ENCODE peak calls at places on chromosomes 2 and 18, in ten cellular contexts. One of them, this sample, is unnamed.

GRCh38 chr2:174340400-174341300 is 5.9 kb downstream of the SP9 start:
- DNase-seq in GM23248: no peak
- DNase-seq in upper lobe of right lung: no peak
- DNase-seq in right atrium auricular region: no peak
- DNase-seq in caudate nucleus: no peak
- DNase-seq in heart left ventricle: no peak
- DNase-seq in substantia nigra: no peak
- DNase-seq in left ventricle myocardium inferior: no peak
- DNase-seq in GM23338: peak; percentile 72
- DNase-seq in naive thymus-derived CD4-positive, alpha-beta T cell: no peak
- DNase-seq in this sample: no peak

GRCh38 chr2:16268301-16269000 is 328.1 kb downstream of the MYCN start:
- DNase-seq in GM23248: no peak
- DNase-seq in upper lobe of right lung: no peak
- DNase-seq in right atrium auricular region: no peak
- DNase-seq in caudate nucleus: no peak
- DNase-seq in heart left ventricle: no peak
- DNase-seq in substantia nigra: no peak
- DNase-seq in left ventricle myocardium inferior: no peak
- DNase-seq in GM23338: no peak
- DNase-seq in naive thymus-derived CD4-positive, alpha-beta T cell: no peak
- DNase-seq in this sample: no peak

GRCh38 chr2:232310690-232311089 is 67.9 kb upstream of the ALPP start:
- DNase-seq in GM23248: peak; percentile 13
- DNase-seq in upper lobe of right lung: no peak
- DNase-seq in right atrium auricular region: no peak
- DNase-seq in caudate nucleus: peak; percentile 9
- DNase-seq in heart left ventricle: no peak
- DNase-seq in substantia nigra: no peak
- DNase-seq in left ventricle myocardium inferior: no peak
- DNase-seq in GM23338: no peak
- DNase-seq in naive thymus-derived CD4-positive, alpha-beta T cell: no peak
- DNase-seq in this sample: no peak

GRCh38 chr2:102304711-102305591 is 6.4 kb upstream of the IL1RL1 start:
- DNase-seq in GM23248: no peak
- DNase-seq in upper lobe of right lung: no peak
- DNase-seq in right atrium auricular region: no peak
- DNase-seq in caudate nucleus: no peak
- DNase-seq in heart left ventricle: no peak
- DNase-seq in substantia nigra: no peak
- DNase-seq in left ventricle myocardium inferior: no peak
- DNase-seq in GM23338: no peak
- DNase-seq in naive thymus-derived CD4-positive, alpha-beta T cell: no peak
- DNase-seq in this sample: no peak

GRCh38 chr2:235616846-235617245 is 123.0 kb downstream of the AGAP1 start:
- DNase-seq in GM23248: peak; percentile 79
- DNase-seq in upper lobe of right lung: no peak
- DNase-seq in right atrium auricular region: no peak
- DNase-seq in caudate nucleus: no peak
- DNase-seq in heart left ventricle: no peak
- DNase-seq in substantia nigra: no peak
- DNase-seq in left ventricle myocardium inferior: no peak
- DNase-seq in GM23338: no peak
- DNase-seq in naive thymus-derived CD4-positive, alpha-beta T cell: no peak
- DNase-seq in this sample: no peak

GRCh38 chr2:37635359-37636208 is 35.9 kb downstream of the CDC42EP3 start:
- DNase-seq in GM23248: peak; percentile 92
- DNase-seq in upper lobe of right lung: peak; percentile 67
- DNase-seq in right atrium auricular region: no peak
- DNase-seq in caudate nucleus: no peak
- DNase-seq in heart left ventricle: peak; percentile 44
- DNase-seq in substantia nigra: no peak
- DNase-seq in left ventricle myocardium inferior: no peak
- DNase-seq in GM23338: no peak
- DNase-seq in naive thymus-derived CD4-positive, alpha-beta T cell: peak; percentile 54
- DNase-seq in this sample: no peak

GRCh38 chr2:33598472-33599174 is 476 bp downstream of the FAM98A start:
- DNase-seq in GM23248: peak; percentile 81
- DNase-seq in upper lobe of right lung: no peak
- DNase-seq in right atrium auricular region: peak; percentile 64
- DNase-seq in caudate nucleus: no peak
- DNase-seq in heart left ventricle: peak; percentile 60
- DNase-seq in substantia nigra: peak; percentile 56
- DNase-seq in left ventricle myocardium inferior: no peak
- DNase-seq in GM23338: peak; percentile 47
- DNase-seq in naive thymus-derived CD4-positive, alpha-beta T cell: no peak
- DNase-seq in this sample: no peak

GRCh38 chr2:127128508-127128907 is 21.6 kb upstream of the BIN1 start:
- DNase-seq in GM23248: no peak
- DNase-seq in upper lobe of right lung: peak; percentile 85
- DNase-seq in right atrium auricular region: peak; percentile 57
- DNase-seq in caudate nucleus: no peak
- DNase-seq in heart left ventricle: no peak
- DNase-seq in substantia nigra: peak; percentile 35
- DNase-seq in left ventricle myocardium inferior: no peak
- DNase-seq in GM23338: peak; percentile 88
- DNase-seq in naive thymus-derived CD4-positive, alpha-beta T cell: no peak
- DNase-seq in this sample: no peak

GRCh38 chr18:29605365-29605764 is 1428.4 kb upstream of the CDH2 start:
- DNase-seq in GM23248: no peak
- DNase-seq in upper lobe of right lung: no peak
- DNase-seq in right atrium auricular region: no peak
- DNase-seq in caudate nucleus: no peak
- DNase-seq in heart left ventricle: no peak
- DNase-seq in substantia nigra: no peak
- DNase-seq in left ventricle myocardium inferior: no peak
- DNase-seq in GM23338: no peak
- DNase-seq in naive thymus-derived CD4-positive, alpha-beta T cell: no peak
- DNase-seq in this sample: no peak

GRCh38 chr18:22391571-22392359 is 25.9 kb downstream of the CTAGE1 start:
- DNase-seq in GM23248: peak; percentile 95
- DNase-seq in upper lobe of right lung: no peak
- DNase-seq in right atrium auricular region: no peak
- DNase-seq in caudate nucleus: no peak
- DNase-seq in heart left ventricle: no peak
- DNase-seq in substantia nigra: no peak
- DNase-seq in left ventricle myocardium inferior: no peak
- DNase-seq in GM23338: no peak
- DNase-seq in naive thymus-derived CD4-positive, alpha-beta T cell: no peak
- DNase-seq in this sample: no peak

DNA sequence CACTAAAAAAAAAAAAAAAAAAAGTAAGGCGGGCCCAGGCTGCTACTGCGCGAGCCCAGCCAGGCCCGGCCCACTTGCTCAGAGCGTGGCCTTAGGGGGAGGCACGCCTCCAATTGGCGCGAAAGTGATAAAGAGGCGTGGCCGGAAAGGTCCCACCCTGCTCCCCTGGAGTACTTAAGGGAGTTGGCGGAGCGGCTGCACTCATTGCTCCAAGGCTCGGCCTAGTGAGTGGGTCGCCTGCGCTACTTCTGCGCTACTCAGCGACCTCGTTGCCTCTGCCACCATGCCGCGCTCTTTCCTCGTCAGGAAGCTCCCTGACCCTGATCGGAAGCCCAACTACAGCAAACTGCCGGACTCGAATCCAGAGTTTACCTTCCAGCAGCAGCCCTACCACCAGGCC is 36.9 kb downstream of the UNC80 start:
- DNase-seq in GM23248: no peak
- DNase-seq in upper lobe of right lung: no peak
- DNase-seq in right atrium auricular region: no peak
- DNase-seq in caudate nucleus: no peak
- DNase-seq in heart left ventricle: no peak
- DNase-seq in substantia nigra: no peak
- DNase-seq in left ventricle myocardium inferior: no peak
- DNase-seq in GM23338: no peak
- DNase-seq in naive thymus-derived CD4-positive, alpha-beta T cell: no peak
- DNase-seq in this sample: no peak
- H3K27ac ChIP-seq in GM23248: no peak overlapping the region
- H3K27ac ChIP-seq in upper lobe of right lung: no peak overlapping the region
- H3K27ac ChIP-seq in right atrium auricular region: no peak overlapping the region
- H3K27ac ChIP-seq in caudate nucleus: no peak overlapping the region
- H3K27ac ChIP-seq in heart left ventricle: no peak overlapping the region
- H3K27ac ChIP-seq in substantia nigra: no peak overlapping the region
- H3K27ac ChIP-seq in left ventricle myocardium inferior: no peak overlapping the region
- H3K27ac ChIP-seq in GM23338: no peak overlapping the region
- H3K27ac ChIP-seq in naive thymus-derived CD4-positive, alpha-beta T cell: no peak overlapping the region
- H3K27ac ChIP-seq in this sample: no peak overlapping the region

GRCh38 chr2:68940369-68940768 is 12.3 kb downstream of the GKN2 start:
- DNase-seq in GM23248: no peak
- DNase-seq in upper lobe of right lung: no peak
- DNase-seq in right atrium auricular region: no peak
- DNase-seq in caudate nucleus: no peak
- DNase-seq in heart left ventricle: no peak
- DNase-seq in substantia nigra: no peak
- DNase-seq in left ventricle myocardium inferior: no peak
- DNase-seq in GM23338: no peak
- DNase-seq in naive thymus-derived CD4-positive, alpha-beta T cell: no peak
- DNase-seq in this sample: no peak

GRCh38 chr2:68938938-68939337 is 13.8 kb downstream of the GKN2 start:
- DNase-seq in GM23248: no peak
- DNase-seq in upper lobe of right lung: no peak
- DNase-seq in right atrium auricular region: no peak
- DNase-seq in caudate nucleus: no peak
- DNase-seq in heart left ventricle: no peak
- DNase-seq in substantia nigra: no peak
- DNase-seq in left ventricle myocardium inferior: no peak
- DNase-seq in GM23338: no peak
- DNase-seq in naive thymus-derived CD4-positive, alpha-beta T cell: no peak
- DNase-seq in this sample: no peak

GRCh38 chr2:68942827-68943226 is 9.9 kb downstream of the GKN2 start:
- DNase-seq in GM23248: no peak
- DNase-seq in upper lobe of right lung: no peak
- DNase-seq in right atrium auricular region: no peak
- DNase-seq in caudate nucleus: no peak
- DNase-seq in heart left ventricle: no peak
- DNase-seq in substantia nigra: no peak
- DNase-seq in left ventricle myocardium inferior: no peak
- DNase-seq in GM23338: no peak
- DNase-seq in naive thymus-derived CD4-positive, alpha-beta T cell: no peak
- DNase-seq in this sample: no peak

GRCh38 chr2:68937346-68938055 is 15.2 kb downstream of the GKN2 start:
- DNase-seq in GM23248: peak; percentile 41
- DNase-seq in upper lobe of right lung: no peak
- DNase-seq in right atrium auricular region: no peak
- DNase-seq in caudate nucleus: no peak
- DNase-seq in heart left ventricle: no peak
- DNase-seq in substantia nigra: no peak
- DNase-seq in left ventricle myocardium inferior: no peak
- DNase-seq in GM23338: no peak
- DNase-seq in naive thymus-derived CD4-positive, alpha-beta T cell: no peak
- DNase-seq in this sample: no peak

GRCh38 chr2:68939962-68940361 is 12.7 kb downstream of the GKN2 start:
- DNase-seq in GM23248: no peak
- DNase-seq in upper lobe of right lung: no peak
- DNase-seq in right atrium auricular region: no peak
- DNase-seq in caudate nucleus: no peak
- DNase-seq in heart left ventricle: no peak
- DNase-seq in substantia nigra: no peak
- DNase-seq in left ventricle myocardium inferior: no peak
- DNase-seq in GM23338: no peak
- DNase-seq in naive thymus-derived CD4-positive, alpha-beta T cell: no peak
- DNase-seq in this sample: no peak
- H3K27ac ChIP-seq in GM23248: no peak overlapping the region
- H3K27ac ChIP-seq in upper lobe of right lung: no peak overlapping the region
- H3K27ac ChIP-seq in right atrium auricular region: no peak overlapping the region
- H3K27ac ChIP-seq in caudate nucleus: no peak overlapping the region
- H3K27ac ChIP-seq in heart left ventricle: no peak overlapping the region
- H3K27ac ChIP-seq in substantia nigra: no peak overlapping the region
- H3K27ac ChIP-seq in left ventricle myocardium inferior: no peak overlapping the region
- H3K27ac ChIP-seq in GM23338: no peak overlapping the region
- H3K27ac ChIP-seq in naive thymus-derived CD4-positive, alpha-beta T cell: no peak overlapping the region
- H3K27ac ChIP-seq in this sample: no peak overlapping the region

DNA sequence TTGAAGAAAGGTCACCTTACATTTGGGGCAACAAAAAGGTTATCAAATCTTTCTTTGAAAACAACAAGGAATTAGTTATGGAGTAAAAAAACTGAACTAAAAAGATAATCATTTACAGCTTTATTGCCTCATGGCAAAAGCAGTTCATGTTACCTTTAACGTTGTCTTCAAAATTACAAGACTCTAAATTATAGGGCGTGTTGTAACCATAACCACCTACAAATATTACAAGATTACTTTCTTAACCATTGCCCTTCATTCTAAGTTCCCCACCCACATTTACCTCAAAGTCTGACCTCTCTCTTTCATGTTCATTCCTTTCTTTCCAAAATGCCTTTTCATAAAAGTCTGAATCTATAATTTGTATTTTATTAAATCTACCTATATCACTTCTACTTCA is 74.6 kb upstream of the LRATD1 start:
- DNase-seq in GM23248: no peak
- DNase-seq in upper lobe of right lung: no peak
- DNase-seq in right atrium auricular region: no peak
- DNase-seq in caudate nucleus: no peak
- DNase-seq in heart left ventricle: no peak
- DNase-seq in substantia nigra: no peak
- DNase-seq in left ventricle myocardium inferior: no peak
- DNase-seq in GM23338: no peak
- DNase-seq in naive thymus-derived CD4-positive, alpha-beta T cell: no peak
- DNase-seq in this sample: no peak
- H3K27ac ChIP-seq in GM23248: no peak overlapping the region
- H3K27ac ChIP-seq in upper lobe of right lung: no peak overlapping the region
- H3K27ac ChIP-seq in right atrium auricular region: no peak overlapping the region
- H3K27ac ChIP-seq in caudate nucleus: no peak overlapping the region
- H3K27ac ChIP-seq in heart left ventricle: no peak overlapping the region
- H3K27ac ChIP-seq in substantia nigra: no peak overlapping the region
- H3K27ac ChIP-seq in left ventricle myocardium inferior: no peak overlapping the region
- H3K27ac ChIP-seq in GM23338: no peak overlapping the region
- H3K27ac ChIP-seq in naive thymus-derived CD4-positive, alpha-beta T cell: no peak overlapping the region
- H3K27ac ChIP-seq in this sample: no peak overlapping the region

DNA sequence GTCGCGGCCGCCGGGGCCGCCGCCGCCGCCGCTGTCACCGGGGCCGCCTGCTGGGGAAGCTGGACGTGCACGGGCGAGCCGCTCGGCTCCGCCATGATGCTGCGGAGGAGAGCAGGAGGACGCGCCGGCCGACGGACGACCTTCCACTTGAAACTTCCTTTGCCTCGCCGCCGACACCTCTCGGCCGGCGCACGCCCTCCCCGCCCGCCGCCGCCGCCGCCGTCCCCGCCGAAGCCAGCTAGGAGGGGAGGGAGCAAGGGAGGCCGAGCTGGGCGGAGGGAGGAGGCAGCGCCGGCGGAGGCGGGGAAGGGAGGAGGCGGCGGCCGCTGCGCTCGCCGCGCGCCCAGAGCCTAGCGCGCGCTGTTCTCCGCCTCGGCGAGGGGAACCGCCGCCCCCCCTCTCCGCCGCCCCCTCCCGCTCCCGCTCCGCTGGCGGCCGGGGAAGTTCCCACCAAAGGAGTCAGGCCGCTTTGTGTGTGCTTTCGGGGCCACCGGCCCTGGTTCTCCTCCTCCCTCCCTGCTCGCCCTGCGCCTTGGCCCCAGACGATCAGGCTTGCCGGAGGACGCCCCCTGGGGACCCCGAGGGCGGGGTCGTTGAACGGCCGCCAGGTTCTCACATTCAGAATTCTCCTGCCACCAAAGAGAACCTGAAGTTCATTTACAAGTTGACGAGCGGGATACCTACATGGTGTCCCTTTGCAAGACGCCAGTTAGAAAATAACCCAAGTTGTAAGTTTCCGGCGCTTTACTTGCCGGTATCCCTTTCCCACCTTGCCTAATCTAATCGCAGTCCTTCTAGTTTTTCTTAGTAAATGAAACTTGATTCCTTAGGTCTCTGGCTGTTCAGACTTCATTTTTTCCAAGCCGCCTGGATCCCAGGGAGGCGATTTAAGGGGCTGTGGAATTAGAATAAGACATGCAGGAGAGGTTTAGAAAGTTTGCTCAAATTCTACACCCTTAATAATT is at the start of gene STK39:
- DNase-seq in GM23248: peak; percentile 89
- DNase-seq in upper lobe of right lung: peak; percentile 91
- DNase-seq in right atrium auricular region: no peak
- DNase-seq in caudate nucleus: peak; percentile 75
- DNase-seq in heart left ventricle: peak; percentile 82
- DNase-seq in substantia nigra: peak; percentile 52
- DNase-seq in left ventricle myocardium inferior: peak; percentile 82
- DNase-seq in GM23338: peak; percentile 90
- DNase-seq in naive thymus-derived CD4-positive, alpha-beta T cell: peak; percentile 72
- DNase-seq in this sample: peak; percentile 75
- H3K27ac ChIP-seq in GM23248: peak within 1 kb of the TSS; percentile 57
- H3K27ac ChIP-seq in upper lobe of right lung: peak within 1 kb of the TSS; percentile 77
- H3K27ac ChIP-seq in right atrium auricular region: peak within 1 kb of the TSS; percentile 82
- H3K27ac ChIP-seq in caudate nucleus: peak within 1 kb of the TSS; percentile 68
- H3K27ac ChIP-seq in heart left ventricle: peak within 1 kb of the TSS; percentile 84
- H3K27ac ChIP-seq in substantia nigra: peak within 1 kb of the TSS; percentile 88
- H3K27ac ChIP-seq in left ventricle myocardium inferior: peak within 1 kb of the TSS; percentile 90
- H3K27ac ChIP-seq in GM23338: peak within 1 kb of the TSS; percentile 72
- H3K27ac ChIP-seq in naive thymus-derived CD4-positive, alpha-beta T cell: peak within 1 kb of the TSS; percentile 77
- H3K27ac ChIP-seq in this sample: peak within 1 kb of the TSS; percentile 90